ENCODE peak calls at places on chromosomes 11 and 22, in four cellular contexts. U is A549, E is T-helper 1 cell, G is NCI-H510A treated with DMSO at 0.1 percent for 48 hours. Q is an unnamed sample.

GRCh38 chr11:44427432-44427831 is 117.5 kb upstream of the ALX4 start:
- DNase-seq in U (no peak), E (no peak), G (no peak), Q (peak)

GRCh38 chr22:39176673-39177455 is 24.4 kb upstream of the CBX7 start:
- DNase-seq in U (no peak), E (no peak), G (no peak), Q (no peak)

GRCh38 chr22:47793304-47794101 is 1031.1 kb downstream of the TBC1D22A start:
- DNase-seq in U (no peak), E (no peak), G (no peak), Q (no peak)

GRCh38 chr11:9675691-9676090 is 11.8 kb downstream of the SWAP70 start:
- DNase-seq in U (no peak), E (no peak), G (no peak), Q (no peak)

GRCh38 chr11:110182886-110183285 is 89.7 kb downstream of the ZC3H12C start:
- DNase-seq in U (no peak), E (no peak), G (no peak), Q (no peak)

GRCh38 chr22:35269630-35270029 is 12.3 kb downstream of the HMGXB4 start:
- DNase-seq in U (no peak), E (no peak), G (no peak), Q (no peak)

GRCh38 chr11:112588252-112588668 is 327.6 kb upstream of the PLET1 start:
- DNase-seq in U (peak), E (no peak), G (peak), Q (peak)

GRCh38 chr11:20162340-20162739 is 2.1 kb upstream of the DBX1 start:
- DNase-seq in U (no peak), E (no peak), G (no peak), Q (no peak)

GRCh38 chr11:134350381-134350780 is 18.6 kb downstream of the GLB1L2 start:
- DNase-seq in U (no peak), E (no peak), G (no peak), Q (no peak)

GRCh38 chr22:39496131-39496838 is 5.8 kb upstream of the MIEF1 start:
- DNase-seq in U (peak), E (no peak), G (peak), Q (peak)

GRCh38 chr11:57318178-57318577 is 6.6 kb downstream of the TNKS1BP1 start:
- DNase-seq in U (no peak), E (no peak), G (no peak), Q (no peak)

GRCh38 chr22:41364955-41365354 is 16.8 kb upstream of the TEF start:
- DNase-seq in U (no peak), E (no peak), G (no peak), Q (no peak)

GRCh38 chr22:23534201-23534850 is 45.8 kb downstream of the IGLL1 start:
- DNase-seq in U (no peak), E (no peak), G (no peak), Q (no peak)